ENCODE peak calls at places on chromosomes 4 and X, in five cellular contexts. One of them, this sample, is unnamed.

GRCh38 chr4:3865986-3866812 is 100.0 kb downstream of the ADRA2C start:
- DNase-seq in cardiac fibroblast: no peak
- DNase-seq in endothelial cell: no peak
- DNase-seq in Calu3: no peak
- DNase-seq in NCI-H2029 treated with DMSO at 0.1 percent for 48 hours: no peak
- DNase-seq in this sample: peak; percentile 26

GRCh38 chrX:106894392-106894909 is 8.7 kb downstream of the RIPPLY1 start:
- DNase-seq in cardiac fibroblast: peak; percentile 80
- DNase-seq in endothelial cell: peak; percentile 59
- DNase-seq in Calu3: peak; percentile 75
- DNase-seq in NCI-H2029 treated with DMSO at 0.1 percent for 48 hours: no peak
- DNase-seq in this sample: no peak

GRCh38 chr4:112840061-112840460 is 203.1 kb downstream of the LARP7 start:
- DNase-seq in endothelial cell: no peak
- DNase-seq in NCI-H2029 treated with DMSO at 0.1 percent for 48 hours: no peak
- DNase-seq in cardiac fibroblast: peak; percentile 37
- DNase-seq in Calu3: no peak
- DNase-seq in this sample: no peak

GRCh38 chr4:170672571-170672970 is 582.8 kb upstream of the AADAT start:
- DNase-seq in NCI-H2029 treated with DMSO at 0.1 percent for 48 hours: no peak
- DNase-seq in Calu3: no peak
- DNase-seq in endothelial cell: no peak
- DNase-seq in cardiac fibroblast: peak; percentile 52
- DNase-seq in this sample: no peak

GRCh38 chr4:107835409-107835808 is 10.7 kb downstream of the SGMS2 start:
- DNase-seq in endothelial cell: no peak
- DNase-seq in cardiac fibroblast: peak; percentile 36
- DNase-seq in Calu3: no peak
- DNase-seq in NCI-H2029 treated with DMSO at 0.1 percent for 48 hours: no peak
- DNase-seq in this sample: no peak

GRCh38 chr4:158657291-158657690 is 14.4 kb downstream of the C4orf46 start:
- DNase-seq in NCI-H2029 treated with DMSO at 0.1 percent for 48 hours: no peak
- DNase-seq in cardiac fibroblast: no peak
- DNase-seq in endothelial cell: no peak
- DNase-seq in Calu3: no peak
- DNase-seq in this sample: no peak

GRCh38 chr4:22903913-22904312 is 211.2 kb downstream of the GBA3 start:
- DNase-seq in endothelial cell: no peak
- DNase-seq in Calu3: no peak
- DNase-seq in NCI-H2029 treated with DMSO at 0.1 percent for 48 hours: no peak
- DNase-seq in cardiac fibroblast: no peak
- DNase-seq in this sample: no peak

GRCh38 chr4:93203708-93204107 is 624.8 kb upstream of the ATOH1 start:
- DNase-seq in endothelial cell: no peak
- DNase-seq in Calu3: no peak
- DNase-seq in NCI-H2029 treated with DMSO at 0.1 percent for 48 hours: no peak
- DNase-seq in cardiac fibroblast: no peak
- DNase-seq in this sample: no peak

GRCh38 chrX:81206471-81206870 is 4.6 kb downstream of the SH3BGRL start:
- DNase-seq in NCI-H2029 treated with DMSO at 0.1 percent for 48 hours: no peak
- DNase-seq in Calu3: no peak
- DNase-seq in endothelial cell: no peak
- DNase-seq in cardiac fibroblast: no peak
- DNase-seq in this sample: no peak

GRCh38 chr4:175339100-175339707 is 421.0 kb downstream of the ADAM29 start:
- DNase-seq in NCI-H2029 treated with DMSO at 0.1 percent for 48 hours: no peak
- DNase-seq in endothelial cell: no peak
- DNase-seq in cardiac fibroblast: peak; percentile 82
- DNase-seq in Calu3: no peak
- DNase-seq in this sample: no peak

GRCh38 chr4:32748498-32748897 is 2028.3 kb downstream of the PCDH7 start:
- DNase-seq in cardiac fibroblast: no peak
- DNase-seq in Calu3: no peak
- DNase-seq in endothelial cell: no peak
- DNase-seq in NCI-H2029 treated with DMSO at 0.1 percent for 48 hours: no peak
- DNase-seq in this sample: no peak

GRCh38 chr4:159608434-159608833 is 505.6 kb downstream of the RAPGEF2 start:
- DNase-seq in cardiac fibroblast: no peak
- DNase-seq in Calu3: no peak
- DNase-seq in NCI-H2029 treated with DMSO at 0.1 percent for 48 hours: no peak
- DNase-seq in endothelial cell: no peak
- DNase-seq in this sample: no peak

GRCh38 chrX:41561045-41561444 is 113.9 kb downstream of the NYX start:
- DNase-seq in endothelial cell: peak; percentile 2
- DNase-seq in cardiac fibroblast: peak; percentile 89
- DNase-seq in Calu3: no peak
- DNase-seq in NCI-H2029 treated with DMSO at 0.1 percent for 48 hours: no peak
- DNase-seq in this sample: no peak

GRCh38 chr4:128916832-128917231 is 107.3 kb downstream of the JADE1 start:
- DNase-seq in Calu3: no peak
- DNase-seq in endothelial cell: no peak
- DNase-seq in NCI-H2029 treated with DMSO at 0.1 percent for 48 hours: no peak
- DNase-seq in cardiac fibroblast: no peak
- DNase-seq in this sample: peak; percentile 79

GRCh38 chrX:122771933-122772332 is 412.1 kb upstream of the GRIA3 start:
- DNase-seq in NCI-H2029 treated with DMSO at 0.1 percent for 48 hours: no peak
- DNase-seq in cardiac fibroblast: no peak
- DNase-seq in endothelial cell: no peak
- DNase-seq in Calu3: no peak
- DNase-seq in this sample: no peak

GRCh38 chrX:2311483-2311882 is 189.3 kb downstream of the DHRSX start:
- DNase-seq in Calu3: no peak
- DNase-seq in cardiac fibroblast: no peak
- DNase-seq in endothelial cell: no peak
- DNase-seq in NCI-H2029 treated with DMSO at 0.1 percent for 48 hours: no peak
- DNase-seq in this sample: no peak

GRCh38 chr4:20194079-20195013 is 57.4 kb upstream of the SLIT2 start:
- DNase-seq in cardiac fibroblast: peak; percentile 91
- DNase-seq in endothelial cell: no peak
- DNase-seq in NCI-H2029 treated with DMSO at 0.1 percent for 48 hours: no peak
- DNase-seq in Calu3: no peak
- DNase-seq in this sample: no peak

GRCh38 chrX:108312938-108313337 is 125.3 kb downstream of the COL4A6 start:
- DNase-seq in Calu3: peak; percentile 13
- DNase-seq in endothelial cell: no peak
- DNase-seq in NCI-H2029 treated with DMSO at 0.1 percent for 48 hours: peak; percentile 72
- DNase-seq in cardiac fibroblast: peak; percentile 57
- DNase-seq in this sample: no peak

GRCh38 chr4:4590496-4590895 is 48.6 kb upstream of the STX18 start:
- DNase-seq in Calu3: no peak
- DNase-seq in cardiac fibroblast: peak; percentile 46
- DNase-seq in endothelial cell: no peak
- DNase-seq in NCI-H2029 treated with DMSO at 0.1 percent for 48 hours: no peak
- DNase-seq in this sample: no peak

GRCh38 chrX:102934624-102935023 is 2.4 kb upstream of the RAB40AL start:
- DNase-seq in cardiac fibroblast: peak; percentile 51
- DNase-seq in NCI-H2029 treated with DMSO at 0.1 percent for 48 hours: no peak
- DNase-seq in endothelial cell: peak; percentile 28
- DNase-seq in Calu3: peak; percentile 34
- DNase-seq in this sample: no peak